ENCODE peak calls at places on chromosomes 6 and 20, in nine cellular contexts. H is kidney; O is fibroblast of mammary gland; U is A549; F is CD4-positive, alpha-beta T cell; R is astrocyte of the spinal cord; W is nephron progenitor cell; L is body of pancreas; X is fibroblast of pulmonary artery. P is an unnamed sample.

GRCh38 chr20:64180673-64181072 is 16.4 kb downstream of the MYT1 start:
- DNase-seq in H (no peak), F (no peak), X (no peak), W (no peak), L (no peak), U (no peak), R (no peak), O (no peak), P (no peak)

GRCh38 chr20:44633872-44634600 is 17.5 kb downstream of the ADA start:
- DNase-seq in U (no peak), F (no peak), L (peak; percentile 63), R (no peak), W (no peak), O (no peak), X (no peak), H (no peak), P (no peak)

GRCh38 chr6:53112404-53112803 is 36.2 kb downstream of the GCM1 start:
- DNase-seq in U (no peak), H (no peak), R (no peak), F (no peak), X (no peak), O (no peak), L (peak; percentile 42), W (no peak), P (peak; percentile 75)

GRCh38 chr6:52514514-52514913 is 62.3 kb downstream of the TRAM2 start:
- DNase-seq in L (no peak), O (peak; percentile 96), H (peak; percentile 61), W (no peak), R (peak; percentile 58), F (no peak), X (peak; percentile 78), U (no peak), P (peak; percentile 65)

GRCh38 chr6:169847773-169848380 is 96.5 kb downstream of the ERMARD start:
- DNase-seq in W (no peak), O (peak; percentile 26), R (no peak), X (no peak), F (no peak), H (no peak), U (no peak), L (no peak), P (no peak)

GRCh38 chr20:36030143-36030542 is 61.8 kb downstream of the CNBD2 start:
- DNase-seq in O (peak; percentile 17), U (no peak), F (no peak), W (no peak), L (peak; percentile 43), X (peak; percentile 58), R (no peak), H (no peak), P (no peak)

GRCh38 chr6:101454106-101454676 is 60.7 kb downstream of the GRIK2 start:
- DNase-seq in L (no peak), O (no peak), H (no peak), W (peak; percentile 10), R (no peak), U (no peak), X (no peak), F (no peak), P (no peak)

GRCh38 chr6:41687501-41688175 is 47.8 kb downstream of the TFEB start:
- DNase-seq in X (no peak), F (no peak), R (no peak), W (no peak), U (no peak), H (no peak), O (no peak), L (no peak), P (no peak)

GRCh38 chr6:3844097-3844463 is 5.1 kb upstream of the FAM50B start:
- DNase-seq in U (no peak), R (peak; percentile 59), H (no peak), W (no peak), X (peak; percentile 66), O (peak; percentile 69), L (no peak), F (no peak), P (peak; percentile 72)

GRCh38 chr6:74504941-74505340 is 700.9 kb downstream of the COL12A1 start:
- DNase-seq in L (no peak), R (no peak), F (no peak), O (no peak), X (no peak), U (no peak), W (no peak), H (no peak), P (no peak)

GRCh38 chr20:49185071-49185757 is 2.9 kb downstream of the STAU1 start:
- DNase-seq in H (no peak), F (no peak), R (no peak), O (no peak), U (peak; percentile 41), W (no peak), X (no peak), L (no peak), P (no peak)

GRCh38 chr6:129661478-129662405 is 48.2 kb downstream of the ARHGAP18 start:
- DNase-seq in U (no peak), X (no peak), R (no peak), L (no peak), O (no peak), W (no peak), H (no peak), F (no peak), P (no peak)

GRCh38 chr6:3665608-3666007 is 85.9 kb downstream of the PXDC1 start:
- DNase-seq in U (no peak), W (no peak), R (no peak), H (no peak), F (no peak), O (no peak), L (no peak), X (no peak), P (no peak)

DNA sequence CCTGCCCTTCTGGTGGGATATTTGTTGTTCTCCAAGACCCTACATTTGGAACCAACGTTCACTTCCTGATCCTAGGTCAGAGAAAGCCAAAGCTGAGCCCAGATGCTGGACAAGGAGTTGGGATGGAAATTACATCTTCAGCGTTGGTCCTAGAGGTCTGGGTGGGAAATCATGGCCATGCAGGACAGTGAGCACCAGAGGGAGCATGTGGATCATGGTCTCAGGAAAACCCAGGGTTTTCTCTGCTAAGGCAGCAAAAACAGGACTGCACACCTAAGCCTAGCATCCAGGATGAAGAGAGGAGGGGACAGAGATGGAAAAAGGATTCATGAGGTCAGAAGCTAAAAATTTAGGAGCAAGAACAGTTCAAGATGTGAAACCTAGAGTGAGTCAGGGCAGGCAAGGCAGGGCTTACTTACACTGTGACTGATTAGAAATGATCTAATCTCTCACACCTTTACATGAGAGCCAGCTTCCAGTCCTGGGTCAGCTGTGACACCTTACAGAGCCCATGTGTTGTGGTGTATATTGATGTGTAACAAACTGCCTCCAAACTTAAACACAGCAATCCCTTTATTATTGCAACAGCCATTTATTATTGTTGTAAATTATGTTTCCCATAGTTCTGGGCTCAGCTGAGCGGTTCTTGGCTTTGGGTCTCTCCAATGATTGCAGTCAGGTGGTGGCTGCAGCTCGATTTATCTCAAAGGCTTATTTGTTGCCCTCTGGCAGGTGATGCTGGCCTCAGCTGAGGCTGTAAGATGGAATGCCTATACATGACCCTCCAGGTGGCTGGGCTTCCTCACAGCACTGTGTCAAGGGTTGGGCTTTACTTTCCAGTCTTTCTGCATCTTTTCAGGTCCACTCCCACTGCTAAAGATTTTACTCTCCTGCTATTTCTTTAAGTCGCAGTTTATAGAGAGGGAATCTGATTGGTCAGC is 6.5 kb downstream of the C20orf202 start:
- DNase-seq in F (no peak), L (no peak), H (no peak), O (peak; percentile 17), W (no peak), U (no peak), R (no peak), X (no peak), P (no peak)
- TF ChIP-seq CTCF in F (no peak), L (no peak), H (no peak), O (peak; percentile 29), W (peak; percentile 10), U (peak; percentile 39), R (peak; percentile 42), X (peak; percentile 49), P (no peak)

DNA sequence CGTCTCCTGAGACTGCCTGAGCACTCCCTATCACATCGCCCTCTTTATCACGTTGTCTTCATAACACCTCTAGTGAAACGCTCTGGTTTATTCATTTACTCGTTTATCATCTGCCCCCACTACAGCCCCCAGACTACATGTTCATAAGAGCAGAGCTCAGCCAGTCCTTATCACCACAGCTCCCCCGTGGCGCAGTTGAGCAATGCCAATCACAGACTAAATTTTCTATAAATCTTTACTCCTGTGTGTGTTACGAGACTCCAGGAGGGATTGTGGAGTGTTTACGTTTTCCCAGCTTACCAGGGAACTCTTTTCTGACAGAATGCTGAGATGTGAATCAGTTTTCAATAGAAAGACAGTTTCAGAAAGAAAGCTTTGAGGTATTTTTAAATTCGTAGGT is 316.3 kb downstream of the ADGRB3 start:
- DNase-seq in O (no peak), H (no peak), X (no peak), W (no peak), F (no peak), L (no peak), R (no peak), U (no peak), P (no peak)
- TF ChIP-seq CTCF in O (no peak), H (no peak), X (no peak), W (no peak), F (no peak), L (no peak), R (no peak), U (no peak), P (no peak)

DNA sequence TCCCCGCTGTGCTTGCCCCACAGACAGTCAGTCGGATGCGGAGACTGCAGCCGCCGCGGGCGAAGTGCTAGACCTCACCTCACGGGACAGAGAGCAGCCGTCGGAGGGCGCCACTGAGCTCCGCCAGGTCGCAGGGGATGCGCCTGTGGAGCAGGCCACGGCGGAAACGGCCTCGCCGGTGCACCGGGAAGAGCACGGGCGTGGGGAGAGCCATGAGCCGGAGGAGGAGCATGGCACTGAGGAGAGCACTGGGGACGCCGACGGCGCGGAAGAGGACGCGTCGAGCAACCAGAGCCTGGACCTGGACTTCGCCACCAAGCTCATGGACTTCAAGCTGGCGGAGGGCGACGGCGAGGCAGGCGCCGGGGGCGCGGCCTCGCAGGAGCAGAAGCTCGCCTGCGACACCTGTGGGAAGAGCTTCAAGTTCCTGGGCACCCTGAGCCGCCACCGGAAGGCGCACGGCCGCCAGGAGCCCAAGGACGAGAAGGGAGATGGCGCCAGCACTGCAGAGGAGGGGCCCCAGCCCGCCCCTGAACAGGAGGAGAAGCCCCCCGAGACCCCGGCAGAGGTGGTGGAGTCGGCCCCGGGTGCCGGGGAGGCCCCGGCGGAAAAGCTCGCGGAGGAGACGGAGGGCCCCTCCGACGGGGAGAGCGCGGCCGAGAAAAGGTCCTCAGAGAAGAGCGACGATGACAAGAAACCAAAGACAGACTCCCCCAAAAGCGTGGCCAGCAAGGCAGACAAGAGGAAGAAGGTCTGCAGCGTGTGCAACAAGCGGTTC is 66.4 kb downstream of the SSR1 start:
- DNase-seq in X (no peak), F (no peak), W (no peak), H (peak; percentile 76), R (no peak), U (no peak), L (peak; percentile 9), O (no peak), P (no peak)
- TF ChIP-seq CTCF in X (no peak), F (no peak), W (no peak), H (no peak), R (no peak), U (no peak), L (no peak), O (no peak), P (no peak)

DNA sequence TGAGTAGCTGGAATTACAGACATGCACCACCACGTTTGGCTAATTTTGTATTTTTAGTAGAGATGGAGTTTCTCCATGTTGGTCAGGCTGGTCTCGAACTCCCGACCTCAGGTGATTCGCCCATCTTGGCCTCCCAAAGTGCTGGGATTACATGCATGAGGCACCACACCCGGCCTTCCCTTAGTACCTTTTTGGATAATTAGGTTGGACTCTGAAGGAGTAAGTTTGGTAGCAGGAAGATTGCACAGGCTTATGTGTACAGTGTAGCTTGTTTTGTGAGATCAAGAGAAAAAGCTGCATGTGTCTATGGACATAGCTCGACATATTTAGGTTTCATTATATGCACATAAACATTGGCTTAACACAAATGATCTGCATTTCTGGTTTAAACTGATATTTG is 116.8 kb downstream of the NCOA3 start:
- DNase-seq in F (no peak), O (no peak), W (no peak), R (no peak), U (no peak), L (no peak), H (no peak), X (no peak), P (no peak)
- TF ChIP-seq CTCF in F (no peak), O (no peak), W (no peak), R (no peak), U (no peak), L (no peak), H (no peak), X (no peak), P (no peak)

P was measured in RWPE1.